ENCODE peak calls at places on chromosomes 1 and 21, in five cellular contexts. Y, K, F, J and H are unnamed samples.

GRCh38 chr1:60865146-60865545 is 217.2 kb upstream of the NFIA start:
- DNase-seq in Y (no peak), K (no peak), F (no peak), J (no peak), H (no peak)

GRCh38 chr21:36454706-36455105 is 25.2 kb downstream of the CLDN14 start:
- DNase-seq in Y (no peak), K (no peak), F (no peak), J (no peak), H (no peak)

GRCh38 chr1:180836414-180836813 is 76.3 kb upstream of the KIAA1614 start:
- DNase-seq in Y (no peak), K (no peak), F (no peak), J (no peak), H (no peak)

GRCh38 chr1:107293901-107294600 is 153.2 kb downstream of the NTNG1 start:
- DNase-seq in Y (no peak), K (no peak), F (no peak), J (peak), H (no peak)

GRCh38 chr21:17391811-17392340 is 121.0 kb upstream of the CXADR start:
- DNase-seq in Y (no peak), K (no peak), F (no peak), J (no peak), H (no peak)

GRCh38 chr1:108704501-108704900 is 8.2 kb upstream of the FNDC7 start:
- DNase-seq in Y (no peak), K (no peak), F (no peak), J (no peak), H (no peak)

GRCh38 chr1:155070721-155071556 is 7.4 kb downstream of the EFNA4 start:
- DNase-seq in Y (peak), K (no peak), F (peak), J (peak), H (peak)

GRCh38 chr1:57378564-57378963 is 45.3 kb downstream of the DAB1 start:
- DNase-seq in Y (no peak), K (no peak), F (no peak), J (no peak), H (no peak)

GRCh38 chr1:39387452-39387851 is 104.0 kb upstream of the BMP8A start:
- DNase-seq in Y (no peak), K (no peak), F (no peak), J (no peak), H (no peak)

GRCh38 chr1:21936366-21937031 is 611 bp downstream of the HSPG2 start:
- DNase-seq in Y (peak), K (no peak), F (no peak), J (no peak), H (no peak)

GRCh38 chr1:227776277-227776676 is 39.2 kb upstream of the PRSS38 start:
- DNase-seq in Y (no peak), K (no peak), F (no peak), J (no peak), H (no peak)

GRCh38 chr1:230395932-230396331 is 30.2 kb downstream of the PGBD5 start:
- DNase-seq in Y (no peak), K (no peak), F (no peak), J (no peak), H (no peak)

GRCh38 chr1:184485731-184486723 is 99.2 kb downstream of the C1orf21 start:
- DNase-seq in Y (no peak), K (no peak), F (no peak), J (no peak), H (no peak)

GRCh38 chr1:181391297-181391905 is 91.9 kb upstream of the CACNA1E start:
- DNase-seq in Y (no peak), K (no peak), F (no peak), J (no peak), H (no peak)

GRCh38 chr1:154760469-154760933 is 109.6 kb downstream of the KCNN3 start:
- DNase-seq in Y (peak), K (no peak), F (peak), J (peak), H (peak)

GRCh38 chr21:35428489-35428888 is 379.4 kb upstream of the RUNX1 start:
- DNase-seq in Y (no peak), K (no peak), F (no peak), J (no peak), H (no peak)

GRCh38 chr1:121587777-121588176 is 403.0 kb downstream of the SRGAP2C start:
- DNase-seq in Y (no peak), K (peak), F (no peak), J (no peak), H (no peak)

GRCh38 chr1:164423136-164423535 is 135.8 kb upstream of the PBX1 start:
- DNase-seq in Y (no peak), K (no peak), F (no peak), J (no peak), H (no peak)

GRCh38 chr21:25639167-25639921 is at the start of gene JAM2:
- DNase-seq in Y (peak), K (no peak), F (peak), J (peak), H (no peak)

GRCh38 chr1:47325530-47325929 is 8.1 kb upstream of the CMPK1 start:
- DNase-seq in Y (no peak), K (no peak), F (no peak), J (no peak), H (no peak)

GRCh38 chr1:58249729-58250586 is 296.6 kb downstream of the OMA1 start:
- DNase-seq in Y (peak), K (no peak), F (no peak), J (peak), H (no peak)

GRCh38 chr1:209428241-209428921 is 155.1 kb upstream of the CAMK1G start:
- DNase-seq in Y (no peak), K (no peak), F (no peak), J (no peak), H (no peak)

GRCh38 chr1:235341334-235341733 is 13.0 kb downstream of the GGPS1 start:
- DNase-seq in Y (no peak), K (no peak), F (no peak), J (no peak), H (no peak)

GRCh38 chr1:205325334-205325884 is 3.9 kb upstream of the NUAK2 start:
- DNase-seq in Y (peak), K (peak), F (peak), J (peak), H (no peak)

GRCh38 chr1:225526878-225527277 is 99.0 kb upstream of the LBR start:
- DNase-seq in Y (no peak), K (no peak), F (no peak), J (no peak), H (no peak)

GRCh38 chr1:180720753-180721152 is 88.9 kb downstream of the XPR1 start:
- DNase-seq in Y (no peak), K (no peak), F (no peak), J (no peak), H (no peak)

GRCh38 chr1:231611851-231612250 is 14.7 kb upstream of the DISC1 start:
- DNase-seq in Y (no peak), K (no peak), F (no peak), J (no peak), H (no peak)

GRCh38 chr1:156689960-156690672 is 12.9 kb upstream of the NES start:
- DNase-seq in Y (no peak), K (no peak), F (no peak), J (no peak), H (no peak)

GRCh38 chr1:224182057-224182865 is 779 bp upstream of the DEGS1 start:
- DNase-seq in Y (no peak), K (no peak), F (peak), J (no peak), H (no peak)

GRCh38 chr21:32426592-32427051 is 14.1 kb downstream of the EVA1C start:
- DNase-seq in Y (no peak), K (no peak), F (no peak), J (no peak), H (no peak)

GRCh38 chr21:27564684-27565280 is 597.9 kb upstream of the ADAMTS5 start:
- DNase-seq in Y (peak), K (no peak), F (peak), J (peak), H (no peak)

GRCh38 chr21:17793675-17794123 is 25.5 kb downstream of the C21orf91 start:
- DNase-seq in Y (no peak), K (no peak), F (peak), J (no peak), H (no peak)

GRCh38 chr1:15981679-15982078 is 5.8 kb upstream of the ZBTB17 start:
- DNase-seq in Y (no peak), K (no peak), F (no peak), J (no peak), H (no peak)

GRCh38 chr1:244412116-244412639 is 39.5 kb downstream of the ADSS2 start:
- DNase-seq in Y (no peak), K (no peak), F (no peak), J (no peak), H (no peak)

GRCh38 chr1:244419004-244419403 is 32.7 kb downstream of the ADSS2 start:
- DNase-seq in Y (no peak), K (no peak), F (no peak), J (no peak), H (no peak)

GRCh38 chr1:244413736-244414135 is 38.0 kb downstream of the ADSS2 start:
- DNase-seq in Y (no peak), K (no peak), F (no peak), J (no peak), H (no peak)

GRCh38 chr1:244409648-244410164 is 42.0 kb downstream of the ADSS2 start:
- DNase-seq in Y (no peak), K (no peak), F (no peak), J (no peak), H (no peak)

GRCh38 chr1:244414543-244414942 is 37.2 kb downstream of the ADSS2 start:
- DNase-seq in Y (no peak), K (no peak), F (no peak), J (no peak), H (no peak)
- TF ChIP-seq CTCF in Y (no peak), K (no peak), F (no peak), J (no peak), H (no peak)

DNA sequence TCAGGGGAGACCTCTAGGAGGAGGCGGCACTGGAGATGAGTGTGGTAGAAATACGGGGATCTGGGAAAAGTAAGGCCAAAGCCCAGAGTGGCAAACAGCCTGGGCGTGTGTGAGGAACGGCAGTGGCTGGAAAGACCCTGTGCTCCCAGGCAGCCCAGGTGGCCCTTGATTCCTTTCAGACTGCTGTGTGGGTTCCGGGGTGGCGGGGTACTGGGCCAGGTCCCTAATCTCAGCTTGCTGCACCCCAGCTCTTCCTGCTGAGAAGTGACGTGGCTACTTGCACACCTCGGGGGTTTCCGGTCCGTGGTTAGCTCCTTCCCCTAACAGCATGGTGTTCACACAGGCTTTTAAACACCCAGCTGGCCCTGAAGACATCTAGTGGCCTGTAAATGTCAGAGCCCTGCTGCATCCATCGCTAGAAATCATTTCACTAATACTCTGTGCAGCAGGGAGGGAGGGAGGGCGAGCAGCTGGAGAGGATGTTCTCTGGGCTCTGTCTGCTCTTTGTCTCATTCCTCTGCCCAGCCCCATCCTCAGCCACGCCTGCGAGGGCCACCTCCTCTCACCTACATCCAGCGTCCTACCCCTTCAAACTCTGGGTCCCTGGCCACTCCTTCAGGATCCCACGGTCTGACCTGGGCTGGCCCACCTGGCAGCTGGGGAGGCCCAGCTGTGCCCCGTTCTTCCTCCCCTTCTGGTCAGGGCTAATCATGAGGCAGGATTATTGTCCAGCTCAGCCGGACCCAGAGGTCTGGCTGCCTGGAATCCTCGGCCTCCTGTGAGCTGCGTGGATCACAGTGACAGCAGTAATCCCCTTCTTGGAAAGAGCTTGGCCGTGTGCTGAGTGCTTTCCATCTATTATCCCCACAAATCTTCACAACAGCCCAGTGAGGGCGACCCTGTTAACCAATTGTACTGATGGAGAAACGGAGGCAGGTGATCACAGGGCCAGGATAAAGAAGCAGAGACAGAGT is 7.2 kb downstream of the ZDHHC18 start:
- DNase-seq in Y (no peak), K (no peak), F (peak), J (no peak), H (no peak)
- TF ChIP-seq CTCF in Y (no peak), K (no peak), F (peak), J (no peak), H (no peak)

DNA sequence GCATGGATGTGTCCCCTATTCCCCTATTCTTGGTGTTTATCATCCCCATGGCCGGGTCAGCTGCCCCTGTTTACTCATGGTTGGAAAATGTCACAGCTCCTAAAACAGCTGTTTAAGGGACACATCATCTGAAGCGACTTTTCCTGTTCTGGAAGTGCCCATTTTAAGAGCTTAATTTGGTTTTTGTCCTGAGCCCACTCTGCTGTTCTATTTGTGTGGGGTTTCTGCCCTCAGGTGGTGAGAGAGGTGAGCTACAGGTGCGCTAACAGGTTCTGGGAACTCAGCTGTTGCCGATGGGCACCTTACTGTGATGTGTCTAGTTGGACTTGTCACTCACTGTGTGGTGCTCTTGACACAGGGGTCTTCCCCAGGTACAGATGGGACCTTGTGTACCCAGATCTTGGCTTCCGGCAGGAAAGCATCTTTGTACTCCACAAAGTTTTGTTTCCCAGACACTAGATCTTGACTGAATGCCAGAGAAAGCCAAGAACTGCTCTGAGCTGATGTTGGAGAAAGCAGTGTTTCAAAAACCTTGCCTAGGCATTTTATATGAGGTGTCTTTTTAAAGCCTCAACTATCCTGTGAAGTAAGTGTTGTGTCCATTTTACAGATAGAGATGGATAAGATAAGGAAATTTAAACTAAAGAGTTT is 59.0 kb upstream of the CD1D start:
- DNase-seq in Y (peak), K (no peak), F (peak), J (peak), H (no peak)
- TF ChIP-seq CTCF in Y (peak), K (peak), F (peak), J (peak), H (no peak)

DNA sequence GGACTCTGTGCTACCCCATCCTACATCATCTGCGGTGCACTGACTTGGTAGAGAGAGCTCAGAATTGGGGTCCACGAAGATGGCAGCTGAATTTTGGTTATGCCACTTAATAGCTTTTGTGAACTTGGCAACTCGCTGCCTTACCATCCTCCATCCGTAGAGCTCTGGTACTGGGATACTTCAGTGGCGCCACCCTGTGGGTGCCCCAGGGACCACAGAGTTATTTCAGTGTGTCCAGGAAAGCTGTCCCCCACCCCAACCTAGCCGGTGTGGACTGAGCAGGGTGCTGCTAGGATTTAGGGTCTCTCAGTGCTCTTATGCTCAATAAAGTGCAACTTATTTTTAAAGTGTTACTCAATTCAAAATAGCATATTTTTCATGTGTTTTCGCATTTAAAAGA is 9.0 kb upstream of the USF1 start:
- DNase-seq in Y (no peak), K (no peak), F (no peak), J (no peak), H (no peak)
- TF ChIP-seq CTCF in Y (peak), K (no peak), F (peak), J (no peak), H (no peak)

GRCh38 chr1:152224093-152224492 is at the start of gene HRNR:
- DNase-seq in Y (no peak), K (no peak), F (no peak), J (no peak), H (no peak)

GRCh38 chr1:152225678-152226077 is 1.7 kb upstream of the HRNR start:
- DNase-seq in Y (no peak), K (no peak), F (no peak), J (no peak), H (no peak)

GRCh38 chr1:152228831-152229230 is 4.8 kb upstream of the HRNR start:
- DNase-seq in Y (no peak), K (no peak), F (no peak), J (no peak), H (no peak)

GRCh38 chr1:152227310-152227928 is 3.4 kb upstream of the HRNR start:
- DNase-seq in Y (no peak), K (no peak), F (no peak), J (no peak), H (no peak)
- TF ChIP-seq CTCF in Y (no peak), K (peak), F (peak), J (no peak), H (no peak)

GRCh38 chr1:68111804-68112436 is 61.5 kb upstream of the DIRAS3 start:
- DNase-seq in Y (no peak), K (no peak), F (no peak), J (peak), H (no peak)
- TF ChIP-seq CTCF in Y (peak), K (peak), F (peak), J (peak), H (no peak)

DNA sequence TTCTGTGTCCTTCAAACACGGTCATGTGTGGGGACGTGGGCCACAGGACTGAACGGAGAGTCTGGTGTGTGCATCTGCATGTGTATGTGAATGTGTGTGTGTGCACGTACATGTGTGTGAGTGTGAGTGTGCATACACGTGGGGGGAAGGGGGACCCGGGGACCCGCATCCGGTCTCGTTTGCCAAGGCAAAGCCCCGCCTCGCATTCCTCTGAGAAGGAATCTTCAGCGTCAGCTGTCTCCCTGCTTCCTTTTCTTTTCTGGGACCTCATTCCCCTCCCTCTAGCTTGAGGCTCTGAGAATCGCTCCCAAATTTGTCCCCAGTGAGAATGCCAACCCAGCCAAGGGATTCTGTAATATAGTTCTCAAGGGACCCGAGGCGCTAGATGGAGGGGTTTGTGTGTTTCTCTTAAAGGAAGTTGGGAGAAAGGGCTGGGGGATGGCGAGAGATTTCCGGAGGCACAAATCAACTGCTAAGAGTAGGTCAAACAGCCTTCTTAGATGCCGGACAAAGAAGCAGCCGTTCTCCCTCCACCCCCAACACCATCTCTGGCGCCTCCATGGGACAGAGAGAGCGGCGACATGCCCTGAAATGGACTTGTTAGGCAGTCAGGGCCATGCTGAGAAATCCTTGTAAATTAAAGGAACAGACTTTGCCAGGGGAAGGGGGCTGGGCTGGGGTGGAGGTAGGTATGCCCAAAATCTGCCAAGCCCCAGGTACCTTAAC is 6.6 kb downstream of the IFFO2 start:
- DNase-seq in Y (peak), K (no peak), F (no peak), J (peak), H (no peak)
- TF ChIP-seq CTCF in Y (no peak), K (no peak), F (no peak), J (peak), H (no peak)